ENCODE peak calls at places on chromosomes 11 and 22, in ten cellular contexts. C is omental fat pad; U is AG09319; V is cardiac fibroblast; I is activated gamma-delta T cell treated with Interleukin-2 at 50 U/mL for 16 hours; R is Daoy; S is NCI-H1092; K is stimulated activated CD8-positive, alpha-beta memory T cell treated with anti-CD3 and anti-CD28 coated beads, Interleukin-15, amount 100 ng/mL, for 1 hour; X is activated naive CD4-positive, alpha-beta T cell; Y is hypothalamus. A is an unnamed sample.
A peak's percentile ranks its signal among the peaks of the same experiment; 100 is the strongest.

GRCh38 chr11:19632435-19632834 is 80.2 kb upstream of the NAV2 start:
- DNase-seq in I (no peak), X (no peak), Y (no peak), K (no peak), R (peak; percentile 25), U (no peak), C (no peak), V (peak; percentile 37), S (no peak), A (no peak)

GRCh38 chr11:12696911-12697581 is 22.8 kb downstream of the TEAD1 start:
- DNase-seq in V (no peak), U (no peak), S (peak; percentile 13), C (no peak), R (no peak), I (no peak), K (no peak), X (no peak), Y (no peak), A (no peak)

GRCh38 chr11:10267821-10268220 is 26.2 kb downstream of the SBF2 start:
- DNase-seq in Y (no peak), X (no peak), R (no peak), C (no peak), S (no peak), I (no peak), U (no peak), V (no peak), K (no peak), A (no peak)

GRCh38 chr22:44645531-44645930 is 56.5 kb upstream of the PRR5 start:
- DNase-seq in R (no peak), K (no peak), S (no peak), V (no peak), I (no peak), U (no peak), Y (no peak), C (no peak), X (no peak), A (no peak)

GRCh38 chr11:69808708-69809107 is 10.5 kb downstream of the FGF3 start:
- DNase-seq in R (no peak), U (no peak), I (no peak), S (no peak), Y (no peak), K (no peak), C (no peak), V (peak; percentile 48), X (no peak), A (no peak)

GRCh38 chr22:32024791-32025190 is 18.3 kb upstream of the SLC5A1 start:
- DNase-seq in Y (no peak), R (peak; percentile 70), I (no peak), X (no peak), K (no peak), U (no peak), C (no peak), V (no peak), S (no peak), A (no peak)

GRCh38 chr11:108364159-108364558 is 103.2 kb downstream of the C11orf65 start:
- DNase-seq in Y (no peak), I (no peak), U (no peak), K (no peak), R (no peak), C (no peak), S (no peak), V (no peak), X (no peak), A (no peak)

GRCh38 chr11:134531331-134532135 is 119.5 kb upstream of the B3GAT1 start:
- DNase-seq in C (peak; percentile 12), X (no peak), K (no peak), R (no peak), U (no peak), V (no peak), S (no peak), I (no peak), Y (no peak), A (no peak)

GRCh38 chr11:94922675-94923347 is 50.5 kb downstream of the CWC15 start:
- DNase-seq in U (no peak), X (no peak), V (no peak), Y (peak; percentile 40), C (no peak), S (no peak), I (no peak), K (no peak), R (no peak), A (no peak)

GRCh38 chr22:17475318-17476212 is 87.7 kb upstream of the SLC25A18 start:
- DNase-seq in V (no peak), X (no peak), K (no peak), I (no peak), Y (no peak), C (no peak), U (no peak), R (no peak), S (no peak), A (no peak)

GRCh38 chr11:72864692-72865655 is 50.8 kb downstream of the ATG16L2 start:
- DNase-seq in Y (no peak), U (no peak), R (no peak), V (peak; percentile 80), C (no peak), K (no peak), S (no peak), X (no peak), I (no peak), A (no peak)

GRCh38 chr11:45852018-45852711 is 4.9 kb downstream of the CRY2 start:
- DNase-seq in K (no peak), V (no peak), I (no peak), R (no peak), X (no peak), Y (peak; percentile 36), U (no peak), S (no peak), C (no peak), A (no peak)

GRCh38 chr11:122758361-122758760 is 79.9 kb upstream of the CRTAM start:
- DNase-seq in S (no peak), Y (no peak), C (no peak), I (no peak), K (no peak), R (no peak), U (no peak), V (no peak), X (no peak), A (no peak)

GRCh38 chr22:29233503-29233902 is 27.8 kb downstream of the EMID1 start:
- DNase-seq in I (no peak), Y (no peak), V (no peak), C (no peak), R (no peak), U (no peak), S (no peak), X (no peak), K (no peak), A (no peak)

GRCh38 chr22:36671398-36671797 is 32.2 kb downstream of the CACNG2 start:
- DNase-seq in C (no peak), I (no peak), X (no peak), Y (no peak), U (no peak), V (no peak), S (no peak), R (no peak), K (no peak), A (no peak)